ENCODE peak calls at places on chromosomes 13 and 19, in four cellular contexts. N is prostate gland, V is type B pancreatic cell, M is body of pancreas. G is an unnamed sample.

GRCh38 chr19:41426952-41427646 is at the start of gene B3GNT8:
- DNase-seq in V (peak; percentile 84), N (peak; percentile 89), M (peak; percentile 80), G (peak; percentile 90)

GRCh38 chr13:40233731-40234195 is 432.7 kb downstream of the FOXO1 start:
- DNase-seq in N (peak; percentile 87), V (no peak), M (no peak), G (no peak)

GRCh38 chr13:32632343-32632910 is 46.2 kb downstream of the PDS5B start:
- DNase-seq in V (no peak), M (no peak), N (no peak), G (no peak)

GRCh38 chr19:38395381-38396127 is 7.1 kb downstream of the SPRED3 start:
- DNase-seq in M (no peak), N (no peak), V (no peak), G (no peak)

GRCh38 chr13:99182439-99182838 is 18.2 kb upstream of the UBAC2 start:
- DNase-seq in V (no peak), N (no peak), M (no peak), G (no peak)

GRCh38 chr19:42528354-42529247 is at the start of gene CEACAM1:
- DNase-seq in M (peak; percentile 36), V (peak; percentile 63), N (peak; percentile 86), G (peak; percentile 51)

GRCh38 chr13:37648604-37649003 is 50.0 kb upstream of the POSTN start:
- DNase-seq in N (no peak), V (no peak), M (no peak), G (no peak)

GRCh38 chr13:90696254-90696653 is 651.2 kb upstream of the MIR17HG start:
- DNase-seq in M (no peak), N (no peak), V (no peak), G (no peak)

GRCh38 chr13:25132021-25132420 is 36.1 kb downstream of the PABPC3 start:
- DNase-seq in M (no peak), N (no peak), V (no peak), G (no peak)

GRCh38 chr13:29497137-29497654 is 98.3 kb downstream of the SLC7A1 start:
- DNase-seq in M (peak; percentile 47), V (no peak), N (no peak), G (no peak)

GRCh38 chr19:27793128-27793643 is 1419.8 kb downstream of the UQCRFS1 start:
- DNase-seq in M (peak; percentile 78), V (no peak), N (peak; percentile 84), G (peak; percentile 85)

GRCh38 chr13:29161653-29162052 is 341.5 kb downstream of the MTUS2 start:
- DNase-seq in N (no peak), M (no peak), V (no peak), G (no peak)

GRCh38 chr13:33138441-33138840 is 122.2 kb downstream of the KL start:
- DNase-seq in N (no peak), M (no peak), V (no peak), G (no peak)

GRCh38 chr13:100029930-100030329 is 48.3 kb downstream of the ZIC2 start:
- DNase-seq in M (no peak), N (no peak), V (no peak), G (no peak)

GRCh38 chr19:51698296-51698695 is 5.2 kb downstream of the SPACA6 start:
- DNase-seq in N (no peak), V (no peak), M (no peak), G (no peak)

GRCh38 chr13:103097366-103097928 is 31.2 kb upstream of the SLC10A2 start:
- DNase-seq in M (no peak), V (no peak), N (no peak), G (no peak)

GRCh38 chr19:40662925-40663711 is 27.3 kb downstream of the NUMBL start:
- DNase-seq in N (peak; percentile 88), M (peak; percentile 92), V (peak; percentile 93), G (peak; percentile 89)

GRCh38 chr19:14114854-14115253 is 2.7 kb downstream of the PRKACA start:
- DNase-seq in M (peak; percentile 57), N (no peak), V (no peak), G (peak; percentile 54)
- TF ChIP-seq CTCF in M (peak; percentile 51), N (peak; percentile 37), V (peak; percentile 62), G (no peak)

DNA sequence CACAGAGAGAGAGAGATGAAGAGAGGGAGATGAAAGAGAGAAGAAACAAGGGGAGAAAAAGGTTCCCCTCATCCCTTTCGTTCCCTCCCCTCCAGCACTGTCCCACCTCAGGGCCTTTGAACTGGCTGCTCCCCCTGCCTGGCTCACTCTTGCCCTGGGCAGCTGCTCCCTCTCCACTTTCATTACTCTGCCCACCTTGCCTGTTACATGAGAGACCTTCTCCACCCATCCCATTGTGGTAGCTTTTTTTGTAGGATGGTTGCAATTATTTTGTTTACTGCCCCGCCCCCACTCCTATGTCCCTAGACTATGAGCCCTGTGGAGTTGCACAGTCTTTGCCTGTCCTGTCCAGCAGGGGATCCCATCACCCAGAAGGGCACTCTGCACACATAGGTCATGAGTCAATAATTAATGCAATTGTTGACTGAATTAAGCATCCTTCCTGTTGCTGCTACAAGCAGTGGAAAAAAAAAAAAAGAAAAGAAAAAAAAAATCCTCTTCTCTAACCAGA is 14.1 kb downstream of the C19orf81 start:
- DNase-seq in N (no peak), M (no peak), V (no peak), G (no peak)
- TF ChIP-seq CTCF in N (no peak), M (no peak), V (peak; percentile 60), G (no peak)

GRCh38 chr13:110885966-110886365 is 28.9 kb downstream of the ANKRD10 start:
- DNase-seq in N (no peak), V (no peak), M (no peak), G (no peak)
- TF ChIP-seq CTCF in N (no peak), V (no peak), M (no peak), G (no peak)

GRCh38 chr19:54882758-54883157 is 8.7 kb downstream of the FCAR start:
- DNase-seq in V (no peak), M (no peak), N (no peak), G (no peak)
- TF ChIP-seq CTCF in V (no peak), M (no peak), N (no peak), G (no peak)

DNA sequence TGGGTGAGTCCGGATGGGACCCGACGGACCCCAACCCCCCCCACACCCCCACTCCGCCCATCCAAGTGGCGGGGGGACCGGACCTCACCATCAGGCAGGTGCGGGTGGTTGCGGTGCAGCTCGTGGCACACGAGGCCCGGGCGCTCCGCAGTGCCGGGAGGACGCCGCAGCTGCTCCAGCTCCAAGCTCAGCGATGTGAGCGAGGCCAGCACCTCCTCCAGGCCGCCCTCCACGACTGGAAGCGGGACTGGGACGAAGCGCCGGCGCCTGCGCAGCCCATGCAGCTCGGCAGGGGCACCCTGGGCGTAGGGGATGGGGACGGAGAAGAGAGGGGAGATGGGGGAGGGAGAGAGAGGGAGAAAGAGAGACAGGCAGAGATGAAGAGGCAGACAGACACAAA is 30.1 kb upstream of the OLFM2 start:
- DNase-seq in M (no peak), N (no peak), V (no peak), G (no peak)
- TF ChIP-seq CTCF in M (no peak), N (no peak), V (no peak), G (no peak)

DNA sequence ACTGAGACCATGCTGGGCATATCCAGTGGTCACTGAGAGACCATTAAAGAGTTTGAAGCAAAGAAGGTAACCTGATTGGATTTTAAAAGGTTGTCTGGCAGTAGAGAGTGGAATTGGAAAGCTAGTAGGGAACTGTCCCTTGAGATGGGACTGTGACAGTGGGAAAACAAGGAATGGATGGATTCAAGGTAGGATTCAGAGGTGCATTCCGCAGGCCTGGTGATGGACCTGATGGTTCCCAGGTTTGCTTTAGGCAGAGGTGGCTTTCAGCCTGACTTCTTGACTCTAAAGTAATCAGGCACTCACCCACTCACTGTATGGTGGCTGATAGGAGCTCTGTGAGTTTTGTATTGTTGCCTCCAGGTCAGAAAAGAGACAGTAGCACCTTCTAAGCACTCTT is 73.0 kb downstream of the DHRS12 start:
- DNase-seq in N (no peak), V (no peak), M (no peak), G (no peak)
- TF ChIP-seq CTCF in N (no peak), V (no peak), M (no peak), G (no peak)